ENCODE peak calls at places on chromosomes 6 and 20, in seven cellular contexts. W is mucosa of descending colon, I is fibroblast of lung, M is colonic mucosa, D is upper lobe of right lung, L is keratinocyte, Y is spleen. J is an unnamed sample. For H3K36me3, the result is how much of the 10 kb centered on the place peaks cover.

GRCh38 chr20:54645445-54646155 is 170.2 kb downstream of the DOK5 start:
- DNase-seq in M (no peak), W (no peak), I (no peak), D (no peak), L (no peak), Y (no peak), J (no peak)

GRCh38 chr20:60071965-60072364 is 113.7 kb downstream of the CDH26 start:
- DNase-seq in I (peak), M (no peak), Y (no peak), D (no peak), W (no peak), L (no peak), J (no peak)

GRCh38 chr6:71190809-71191208 is 97.8 kb upstream of the OGFRL1 start:
- DNase-seq in M (no peak), I (no peak), Y (no peak), W (no peak), D (no peak), L (no peak), J (no peak)

GRCh38 chr20:60172306-60172984 is 214.2 kb downstream of the CDH26 start:
- DNase-seq in M (no peak), Y (no peak), W (no peak), L (no peak), I (no peak), D (no peak), J (no peak)

GRCh38 chr20:10508468-10509251 is 73.6 kb downstream of the SLX4IP start:
- DNase-seq in L (no peak), W (no peak), D (no peak), I (peak), M (no peak), Y (no peak), J (no peak)

GRCh38 chr6:80319286-80319685 is 212.8 kb downstream of the BCKDHB start:
- DNase-seq in D (no peak), L (no peak), Y (no peak), W (no peak), I (peak), M (no peak), J (no peak)

GRCh38 chr6:23511797-23512196 is 614.2 kb upstream of the NRSN1 start:
- DNase-seq in W (no peak), Y (no peak), L (no peak), D (no peak), I (no peak), M (no peak), J (no peak)

GRCh38 chr6:97110149-97110548 is 172.9 kb downstream of the MMS22L start:
- DNase-seq in D (no peak), I (no peak), L (no peak), W (no peak), M (no peak), Y (no peak), J (no peak)

GRCh38 chr20:55135923-55136322 is 660.5 kb downstream of the DOK5 start:
- DNase-seq in I (no peak), W (no peak), D (no peak), L (no peak), M (no peak), Y (no peak), J (no peak)

GRCh38 chr20:11810316-11811130 is 107.2 kb upstream of the BTBD3 start:
- DNase-seq in W (no peak), I (peak), M (no peak), D (no peak), Y (no peak), L (no peak), J (no peak)

GRCh38 chr20:57451759-57452661 is 60.8 kb downstream of the RBM38 start:
- DNase-seq in M (no peak), L (no peak), D (no peak), I (no peak), Y (peak), W (no peak), J (no peak)

GRCh38 chr20:19205999-19206398 is 6.4 kb upstream of the SLC24A3 start:
- DNase-seq in M (peak), I (peak), L (peak), W (peak), D (peak), Y (peak), J (peak)

GRCh38 chr20:20744170-20744725 is 31.8 kb upstream of the RALGAPA2 start:
- DNase-seq in M (peak), I (no peak), D (no peak), L (no peak), Y (no peak), W (no peak), J (no peak)

GRCh38 chr20:35652641-35653429 is 11.9 kb downstream of the CPNE1 start:
- DNase-seq in M (no peak), L (no peak), I (no peak), W (no peak), D (no peak), Y (no peak), J (no peak)
- H3K36me3 ChIP-seq in M (under half), L (under half), I (under half), W (under half), D (under half), Y (under half), J (under half)

DNA sequence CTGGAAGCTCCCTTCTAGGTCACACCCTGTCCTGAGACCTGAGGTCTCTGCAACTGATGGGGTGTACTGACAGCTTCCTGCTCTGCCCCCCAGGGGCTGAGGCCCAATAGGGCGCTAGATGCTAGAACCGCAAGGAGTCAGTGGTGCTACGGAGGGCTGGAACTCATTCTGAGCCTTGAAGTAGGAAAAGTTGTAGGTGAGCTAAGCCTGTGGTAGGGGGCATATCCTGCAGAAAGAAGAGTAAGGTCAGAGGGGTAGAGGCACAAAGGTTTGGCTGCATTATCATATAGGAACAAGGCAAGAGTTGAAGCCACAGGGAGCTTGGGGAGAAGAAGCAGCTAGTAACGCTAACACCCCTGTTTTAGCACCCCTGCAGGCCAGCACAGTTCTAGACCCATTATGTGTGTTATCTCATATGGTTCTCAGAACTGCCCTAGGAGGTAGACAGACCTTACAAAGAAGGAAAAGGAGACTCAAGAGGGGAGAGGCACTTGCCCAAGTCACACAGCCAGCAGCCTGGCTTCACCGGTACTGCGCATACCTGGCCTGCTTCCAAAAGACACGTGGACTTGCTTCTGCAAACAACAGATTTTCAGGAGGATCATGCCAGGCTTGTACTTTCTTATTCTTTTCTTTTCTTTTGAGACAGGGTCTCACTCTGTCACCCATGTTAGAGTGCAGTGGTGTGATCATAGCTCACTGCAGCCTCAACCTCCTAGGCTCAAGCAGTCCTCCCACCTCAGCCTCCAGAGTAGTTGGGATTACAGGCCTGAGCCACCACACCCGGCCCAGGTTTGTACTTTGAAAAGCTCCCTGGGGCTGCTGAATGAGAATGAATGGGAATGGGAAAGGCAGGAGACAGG is 156.1 kb downstream of the MRPL14 start:
- DNase-seq in W (no peak), L (no peak), Y (no peak), M (peak), D (peak), I (peak), J (peak)
- TF ChIP-seq CTCF in W (no peak), L (no peak), Y (no peak), M (no peak), D (no peak), I (no peak), J (no peak)

GRCh38 chr20:34404803-34405202 is 41.7 kb downstream of the ITCH start:
- DNase-seq in I (no peak), W (no peak), Y (no peak), L (no peak), D (no peak), M (no peak), J (no peak)

GRCh38 chr20:34403063-34403827 is 40.2 kb downstream of the ITCH start:
- DNase-seq in Y (no peak), D (no peak), L (no peak), I (peak), W (no peak), M (no peak), J (no peak)

GRCh38 chr20:34402461-34402860 is 39.4 kb downstream of the ITCH start:
- DNase-seq in L (no peak), Y (no peak), M (no peak), I (peak), W (no peak), D (no peak), J (no peak)

GRCh38 chr20:34401741-34402455 is 38.8 kb downstream of the ITCH start:
- DNase-seq in W (no peak), I (no peak), D (no peak), L (no peak), M (no peak), Y (no peak), J (no peak)

GRCh38 chr20:34403908-34404307 is 40.8 kb downstream of the ITCH start:
- DNase-seq in Y (no peak), D (no peak), L (no peak), W (no peak), I (no peak), M (no peak), J (no peak)
- H3K36me3 ChIP-seq in Y (under half), D (under half), L (under half), W (under half), I (under half), M (under half), J (under half)

GRCh38 chr6:136201735-136202134 is 48.4 kb downstream of the MTFR2 start:
- DNase-seq in Y (no peak), W (no peak), D (no peak), I (no peak), M (no peak), L (no peak), J (no peak)
- TF ChIP-seq CTCF in Y (no peak), W (no peak), D (no peak), I (no peak), M (no peak), L (peak), J (no peak)

DNA sequence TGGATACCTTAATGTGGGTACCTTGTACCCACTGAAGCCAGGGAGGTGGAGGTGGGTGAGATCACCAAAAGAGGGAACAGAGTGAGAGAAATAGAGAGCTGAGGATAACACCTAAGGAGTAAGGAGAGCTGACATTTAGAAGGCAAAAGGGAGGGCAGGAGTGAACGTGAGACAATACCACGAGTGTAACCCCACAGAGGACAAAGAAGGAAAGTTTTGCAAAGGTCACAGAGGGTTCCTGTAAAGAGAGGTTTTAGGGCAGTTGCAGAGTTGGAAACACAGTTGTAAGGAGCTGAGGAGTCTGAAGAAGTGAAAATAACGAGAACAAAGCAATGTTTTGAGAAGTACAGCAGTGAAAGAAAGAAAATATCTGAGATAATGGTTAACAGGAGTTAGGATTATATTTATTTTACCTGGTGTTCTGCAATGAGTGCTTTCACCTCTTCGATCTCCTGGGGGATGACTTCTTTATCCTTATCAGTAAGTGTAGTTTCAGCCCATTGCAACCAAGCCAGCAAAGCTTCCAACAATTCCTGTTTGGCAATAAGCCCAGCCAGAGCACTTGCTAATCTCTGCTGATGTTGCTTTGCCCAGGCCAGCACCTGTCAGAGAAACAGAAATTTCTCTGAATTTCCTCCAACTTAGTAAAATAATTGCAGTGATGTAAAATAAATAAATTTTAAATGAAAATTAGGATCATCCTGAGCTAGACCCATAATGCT is 166.8 kb downstream of the DST start:
- DNase-seq in I (peak), W (no peak), D (no peak), M (peak), L (no peak), Y (no peak), J (no peak)
- H3K36me3 ChIP-seq in I (under half), W (under half), D (half or more), M (under half), L (under half), Y (under half), J (half or more)

DNA sequence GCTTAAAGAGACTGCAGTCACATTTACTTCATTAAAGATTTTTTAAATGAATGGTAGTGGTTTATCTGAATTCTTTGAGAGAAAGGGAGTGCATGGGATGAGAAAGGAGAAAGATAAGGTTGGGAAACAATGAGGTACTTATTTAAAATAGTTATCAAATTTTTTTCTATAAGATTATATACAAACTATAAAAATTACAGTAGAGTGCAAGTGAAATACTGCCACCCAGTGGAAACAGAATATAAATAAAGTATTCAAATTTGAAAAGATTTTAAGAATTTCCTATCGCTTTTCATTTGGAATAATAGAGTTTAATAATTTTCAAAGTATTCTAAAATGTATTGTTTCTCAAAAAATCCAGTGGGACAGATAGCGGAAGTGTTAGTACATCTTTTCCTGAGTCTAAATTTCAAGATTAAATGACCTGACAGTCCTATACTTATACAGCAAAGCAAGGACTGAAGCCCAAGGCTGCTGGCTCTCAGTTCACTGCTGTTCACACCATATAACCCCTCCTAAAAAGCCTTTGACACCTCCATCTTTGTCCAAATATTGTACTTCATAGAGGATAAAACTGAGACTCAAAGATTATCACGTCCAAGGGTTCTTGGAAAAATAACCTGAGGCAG is 31.1 kb downstream of the EPM2A start:
- DNase-seq in L (no peak), I (no peak), M (no peak), W (no peak), Y (no peak), D (no peak), J (no peak)
- TF ChIP-seq CTCF in L (no peak), I (no peak), M (peak), W (no peak), Y (no peak), D (peak), J (peak)

DNA sequence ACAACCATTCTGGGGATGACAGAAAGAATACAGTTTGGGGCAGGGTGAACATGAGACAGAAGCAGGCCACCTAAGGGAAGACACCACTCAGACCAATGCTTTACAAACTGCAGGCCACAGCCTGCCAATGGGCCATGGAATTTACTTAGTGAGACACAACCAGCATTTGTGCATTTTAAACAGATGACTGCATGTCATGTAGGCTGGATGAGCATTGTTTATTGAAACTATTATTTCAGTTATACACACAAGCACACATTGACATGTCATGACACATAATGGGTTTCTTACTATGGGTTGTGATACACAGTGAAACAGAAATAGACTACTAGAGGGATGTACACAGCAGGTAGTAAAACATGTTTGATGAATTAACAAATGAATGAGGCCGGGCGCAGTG is 8.0 kb downstream of the PGM3 start:
- DNase-seq in D (no peak), I (no peak), W (no peak), L (no peak), Y (no peak), M (no peak), J (no peak)
- H3K36me3 ChIP-seq in D (half or more), I (under half), W (under half), L (under half), Y (under half), M (under half), J (half or more)

GRCh38 chr20:17958326-17959256 is 10.0 kb downstream of the SNX5 start:
- DNase-seq in Y (no peak), L (no peak), D (no peak), M (no peak), W (no peak), I (peak), J (no peak)
- TF ChIP-seq CTCF in Y (peak), L (no peak), D (peak), M (no peak), W (no peak), I (no peak), J (peak)

GRCh38 chr6:7594579-7595125 is 4.7 kb downstream of the SNRNP48 start:
- DNase-seq in L (no peak), W (no peak), D (no peak), I (peak), Y (no peak), M (no peak), J (no peak)
- H3K36me3 ChIP-seq in L (under half), W (under half), D (half or more), I (under half), Y (under half), M (under half), J (half or more)